ENCODE peak calls at places on chromosomes 5 and 9, in four cellular contexts. H is endodermal cell, X is GM20000, W is upper lobe of left lung. Z is an unnamed sample.

GRCh38 chr9:116905131-116905724 is 218.1 kb downstream of the TRIM32 start:
- DNase-seq in H (no peak), X (no peak), W (no peak), Z (no peak)

GRCh38 chr5:137051165-137051564 is 448.0 kb downstream of the SPOCK1 start:
- DNase-seq in H (peak; percentile 62), X (no peak), W (no peak), Z (no peak)

GRCh38 chr5:61159070-61159469 is 3.2 kb downstream of the SMIM15 start:
- DNase-seq in H (no peak), X (no peak), W (no peak), Z (no peak)

GRCh38 chr9:99881769-99882168 is 24.7 kb upstream of the STX17 start:
- DNase-seq in H (no peak), X (no peak), W (no peak), Z (no peak)

GRCh38 chr5:75053286-75054109 is 1.1 kb upstream of the GCNT4 start:
- DNase-seq in H (peak; percentile 84), X (peak; percentile 51), W (peak; percentile 92), Z (peak; percentile 32)

GRCh38 chr9:97806721-97807120 is 46.3 kb upstream of the FOXE1 start:
- DNase-seq in H (no peak), X (no peak), W (no peak), Z (no peak)

GRCh38 chr5:122756263-122756911 is 18.5 kb upstream of the SNX2 start:
- DNase-seq in H (no peak), X (peak; percentile 41), W (no peak), Z (peak; percentile 57)

GRCh38 chr5:138668981-138669380 is 84.2 kb upstream of the CTNNA1 start:
- DNase-seq in H (no peak), X (no peak), W (no peak), Z (no peak)

GRCh38 chr9:107557236-107557990 is 67.8 kb upstream of the KLF4 start:
- DNase-seq in H (no peak), X (no peak), W (no peak), Z (no peak)

GRCh38 chr9:114958021-114958846 is 27.8 kb upstream of the TNFSF8 start:
- DNase-seq in H (no peak), X (no peak), W (no peak), Z (no peak)

GRCh38 chr9:14027114-14027812 is 286.7 kb downstream of the NFIB start:
- DNase-seq in H (peak; percentile 82), X (no peak), W (no peak), Z (no peak)

GRCh38 chr5:154740957-154741356 is 14.2 kb upstream of the LARP1 start:
- DNase-seq in H (no peak), X (no peak), W (no peak), Z (no peak)

GRCh38 chr9:19828586-19828985 is 39.7 kb upstream of the SLC24A2 start:
- DNase-seq in H (no peak), X (no peak), W (no peak), Z (no peak)

GRCh38 chr9:95313010-95313498 is 4.5 kb downstream of the FANCC start:
- DNase-seq in H (peak; percentile 86), X (no peak), W (peak; percentile 74), Z (no peak)

GRCh38 chr5:149599375-149599774 is 18.1 kb downstream of the ARHGEF37 start:
- DNase-seq in H (no peak), X (no peak), W (no peak), Z (no peak)

GRCh38 chr9:4305065-4305481 is 5.2 kb upstream of the GLIS3 start:
- DNase-seq in H (no peak), X (no peak), W (no peak), Z (no peak)

GRCh38 chr5:91742504-91742903 is 359.4 kb upstream of the ARRDC3 start:
- DNase-seq in H (no peak), X (no peak), W (no peak), Z (no peak)

GRCh38 chr9:123724211-123724831 is 205.6 kb downstream of the DENND1A start:
- DNase-seq in H (no peak), X (no peak), W (no peak), Z (no peak)

GRCh38 chr9:110252509-110253139 is 3.7 kb downstream of the TXN start:
- DNase-seq in H (no peak), X (no peak), W (no peak), Z (no peak)

GRCh38 chr9:99300603-99301002 is 78.5 kb downstream of the SEC61B start:
- DNase-seq in H (no peak), X (no peak), W (no peak), Z (no peak)

GRCh38 chr5:74953601-74953960 is 87.4 kb upstream of the FAM169A start:
- DNase-seq in H (no peak), X (no peak), W (no peak), Z (no peak)

GRCh38 chr9:134691695-134692572 is 50.3 kb downstream of the COL5A1 start:
- DNase-seq in H (no peak), X (no peak), W (no peak), Z (no peak)

GRCh38 chr9:120868676-120869359 is 8.2 kb downstream of the PHF19 start:
- DNase-seq in H (peak; percentile 100), X (peak; percentile 98), W (peak; percentile 99), Z (peak; percentile 99)

GRCh38 chr5:158725223-158725825 is 374.4 kb downstream of the EBF1 start:
- DNase-seq in H (no peak), X (no peak), W (no peak), Z (no peak)

GRCh38 chr9:120904061-120904998 is 22.3 kb downstream of the TRAF1 start:
- DNase-seq in H (no peak), X (no peak), W (no peak), Z (no peak)

GRCh38 chr5:72178910-72179815 is 71.9 kb downstream of the MAP1B start:
- DNase-seq in H (peak; percentile 61), X (no peak), W (peak; percentile 80), Z (no peak)

GRCh38 chr9:130205912-130206311 is 33.7 kb downstream of the NCS1 start:
- DNase-seq in H (no peak), X (no peak), W (no peak), Z (no peak)

GRCh38 chr9:75734802-75735201 is 155.7 kb upstream of the PCSK5 start:
- DNase-seq in H (no peak), X (no peak), W (no peak), Z (no peak)

DNA sequence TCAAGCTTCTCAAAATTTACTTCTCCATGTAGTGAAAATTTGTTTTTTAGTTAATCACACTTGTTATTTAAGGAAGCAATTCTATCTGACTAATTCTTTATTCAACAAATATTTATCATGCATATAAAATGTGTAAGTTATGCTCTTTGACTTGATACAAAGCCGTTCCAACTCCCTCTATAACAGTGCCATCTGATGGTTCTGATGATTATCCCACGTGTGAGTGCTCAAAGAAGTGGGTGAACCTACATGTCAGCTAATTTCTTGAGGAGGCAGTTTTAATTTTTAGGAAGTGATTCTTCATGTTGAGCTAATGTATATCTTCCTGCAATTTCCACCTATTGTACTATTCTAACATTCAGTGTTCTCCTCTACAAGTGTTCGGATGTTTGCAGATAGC is 88.8 kb upstream of the BRINP1 start:
- DNase-seq in H (no peak), X (no peak), W (no peak), Z (no peak)
- TF ChIP-seq CTCF in H (no peak), X (no peak), W (no peak), Z (no peak)

GRCh38 chr9:122193651-122194050 is 33.9 kb downstream of the MORN5 start:
- DNase-seq in H (no peak), X (no peak), W (no peak), Z (no peak)

GRCh38 chr9:122191519-122191918 is 31.8 kb downstream of the MORN5 start:
- DNase-seq in H (no peak), X (no peak), W (peak; percentile 52), Z (no peak)

GRCh38 chr9:122190597-122191381 is 31.1 kb downstream of the MORN5 start:
- DNase-seq in H (no peak), X (no peak), W (no peak), Z (no peak)

GRCh38 chr9:122192914-122193525 is 33.3 kb downstream of the MORN5 start:
- DNase-seq in H (no peak), X (no peak), W (no peak), Z (no peak)

GRCh38 chr9:122192261-122192875 is 32.7 kb downstream of the MORN5 start:
- DNase-seq in H (no peak), X (no peak), W (no peak), Z (no peak)
- TF ChIP-seq CTCF in H (peak; percentile 47), X (no peak), W (no peak), Z (no peak)

DNA sequence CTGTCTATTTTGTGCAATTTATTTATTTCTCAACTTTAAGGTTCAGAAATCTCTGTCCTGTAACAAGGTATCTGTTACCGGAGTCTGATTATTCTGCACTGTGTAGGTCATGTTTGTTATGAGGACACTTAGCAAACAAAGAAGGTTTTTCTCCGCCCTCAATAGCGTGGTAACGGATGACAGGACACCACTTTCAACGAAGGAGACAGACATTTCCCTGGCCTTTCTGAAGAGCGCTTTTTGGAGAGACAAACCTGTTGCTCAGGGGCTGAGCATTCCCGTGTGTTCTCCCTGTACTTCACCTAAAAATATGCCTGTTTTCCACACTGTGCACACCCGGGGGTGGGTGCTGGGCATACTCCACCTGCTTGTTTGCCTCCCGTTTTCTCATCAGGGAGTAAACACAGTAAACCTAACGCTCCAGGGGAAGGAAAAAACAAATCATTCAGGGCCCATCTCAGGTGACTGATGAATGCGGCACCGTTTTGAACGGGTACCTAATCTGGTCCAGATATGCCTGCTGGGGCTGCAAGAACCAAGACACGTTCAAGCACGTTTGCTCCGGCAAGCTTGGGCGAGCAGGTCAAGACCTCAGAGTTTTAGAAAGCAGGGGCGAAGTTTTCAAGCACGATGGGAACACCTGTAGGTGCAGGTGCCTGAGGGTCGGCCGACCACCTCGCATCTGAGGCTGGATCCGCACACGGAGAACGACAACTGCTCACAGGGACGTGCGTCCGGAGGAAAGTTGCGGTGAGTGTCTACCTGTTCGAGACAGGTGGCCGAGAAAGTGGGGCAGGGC is 861 bp downstream of the RETREG1 start:
- DNase-seq in H (peak; percentile 60), X (peak; percentile 24), W (no peak), Z (no peak)
- TF ChIP-seq CTCF in H (no peak), X (no peak), W (no peak), Z (no peak)

DNA sequence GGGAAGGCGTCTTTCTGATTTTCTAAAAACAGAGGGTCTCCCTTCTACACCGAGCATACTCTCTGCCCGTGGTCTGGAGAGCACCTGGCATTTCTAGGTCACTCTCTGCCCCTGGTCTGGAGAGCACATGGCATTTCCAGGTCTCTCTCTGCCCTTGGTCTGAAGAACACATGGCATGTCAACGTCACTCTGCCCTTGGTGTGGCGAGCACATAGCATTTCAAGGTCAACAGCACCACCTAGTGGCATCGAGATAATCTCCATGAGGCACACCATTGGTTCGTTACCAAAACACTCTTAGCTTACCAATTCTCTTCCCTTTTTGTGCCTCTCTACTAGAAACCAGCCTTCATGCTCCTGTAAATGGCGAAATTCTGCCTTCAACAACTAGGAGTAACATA is 616.5 kb upstream of the NUDT12 start:
- DNase-seq in H (peak; percentile 84), X (peak; percentile 19), W (no peak), Z (peak; percentile 10)
- TF ChIP-seq CTCF in H (peak; percentile 79), X (no peak), W (no peak), Z (peak; percentile 26)

GRCh38 chr9:5773324-5773999 is 59.5 kb downstream of the ERMP1 start:
- DNase-seq in H (peak; percentile 48), X (no peak), W (no peak), Z (no peak)
- TF ChIP-seq CTCF in H (peak; percentile 70), X (no peak), W (no peak), Z (peak; percentile 25)

GRCh38 chr5:38384396-38384795 is 126.0 kb downstream of the EGFLAM start:
- DNase-seq in H (peak; percentile 50), X (no peak), W (no peak), Z (no peak)
- TF ChIP-seq CTCF in H (no peak), X (no peak), W (no peak), Z (no peak)

GRCh38 chr9:93417538-93417937 is 33.9 kb upstream of the FAM120A start:
- DNase-seq in H (no peak), X (no peak), W (no peak), Z (no peak)
- TF ChIP-seq CTCF in H (no peak), X (no peak), W (no peak), Z (no peak)

Z was measured in GM10248.